ENCODE peak calls at places on chromosomes 13 and 19, in seven cellular contexts. Z, W, U, E, K, V and Y are unnamed samples.

GRCh38 chr13:24212674-24213073 is 52.2 kb downstream of the SPATA13 start:
- DNase-seq in Z (no peak), W (no peak), U (no peak), E (no peak), K (no peak), V (no peak), Y (no peak)

GRCh38 chr19:48258350-48258749 is 2.6 kb upstream of the CARD8 start:
- DNase-seq in Z (no peak), W (peak; percentile 29), U (no peak), E (no peak), K (no peak), V (peak; percentile 21), Y (no peak)

GRCh38 chr13:40069173-40070044 is 413.9 kb downstream of the COG6 start:
- DNase-seq in Z (peak; percentile 23), W (peak; percentile 66), U (peak; percentile 89), E (peak; percentile 87), K (no peak), V (peak; percentile 43), Y (no peak)

GRCh38 chr19:1122972-1123363 is 19.2 kb downstream of the GPX4 start:
- DNase-seq in Z (no peak), W (no peak), U (peak; percentile 52), E (peak; percentile 93), K (no peak), V (no peak), Y (no peak)

GRCh38 chr19:30029721-30030510 is 87.9 kb downstream of the URI1 start:
- DNase-seq in Z (no peak), W (no peak), U (no peak), E (no peak), K (no peak), V (no peak), Y (peak; percentile 44)

GRCh38 chr13:86918682-86919081 is 752.5 kb upstream of the SLITRK5 start:
- DNase-seq in Z (no peak), W (no peak), U (no peak), E (no peak), K (no peak), V (no peak), Y (no peak)

GRCh38 chr13:114071991-114072390 is 60.4 kb downstream of the RASA3 start:
- DNase-seq in Z (no peak), W (no peak), U (peak; percentile 13), E (peak; percentile 62), K (no peak), V (no peak), Y (no peak)

GRCh38 chr13:36344173-36344572 is 2.0 kb downstream of the SPART start:
- DNase-seq in Z (no peak), W (no peak), U (peak; percentile 74), E (no peak), K (no peak), V (no peak), Y (no peak)

GRCh38 chr19:11964496-11964857 is 363 bp upstream of the ZNF763 start:
- DNase-seq in Z (no peak), W (no peak), U (no peak), E (peak; percentile 80), K (no peak), V (no peak), Y (no peak)

GRCh38 chr19:51456541-51457290 is 1.5 kb downstream of the SIGLEC8 start:
- DNase-seq in Z (no peak), W (no peak), U (no peak), E (no peak), K (no peak), V (no peak), Y (no peak)

GRCh38 chr19:18399008-18399407 is 1.6 kb upstream of the LRRC25 start:
- DNase-seq in Z (no peak), W (no peak), U (no peak), E (no peak), K (no peak), V (no peak), Y (no peak)

GRCh38 chr13:42334329-42334706 is 62.4 kb downstream of the AKAP11 start:
- DNase-seq in Z (no peak), W (no peak), U (no peak), E (no peak), K (no peak), V (no peak), Y (no peak)

GRCh38 chr13:50636007-50636704 is 207.3 kb downstream of the DLEU7 start:
- DNase-seq in Z (no peak), W (no peak), U (peak; percentile 19), E (no peak), K (no peak), V (no peak), Y (no peak)

GRCh38 chr13:43698743-43699142 is 88.0 kb downstream of the ENOX1 start:
- DNase-seq in Z (peak; percentile 16), W (no peak), U (no peak), E (no peak), K (no peak), V (no peak), Y (no peak)

GRCh38 chr19:13104848-13105646 is 2.4 kb upstream of the LYL1 start:
- DNase-seq in Z (no peak), W (no peak), U (no peak), E (no peak), K (no peak), V (no peak), Y (no peak)